ENCODE peak calls at places on chromosomes 7 and 10, in eight cellular contexts. X, T, L, I, Q, J, U and R are unnamed samples.

GRCh38 chr7:138359891-138360582 is 100.0 kb upstream of the TRIM24 start:
- DNase-seq in Q (no peak), X (no peak), U (no peak), I (no peak), L (no peak), J (no peak), T (no peak), R (no peak)

GRCh38 chr10:43230101-43230908 is 36.6 kb downstream of the RASGEF1A start:
- DNase-seq in Q (no peak), T (no peak), I (peak; percentile 7), L (no peak), X (peak; percentile 4), U (no peak), J (no peak), R (no peak)

GRCh38 chr10:78211476-78212110 is 177.9 kb downstream of the RPS24 start:
- DNase-seq in Q (peak; percentile 69), I (no peak), X (no peak), T (peak; percentile 69), U (no peak), J (peak; percentile 29), L (no peak), R (peak; percentile 24)

GRCh38 chr7:76048668-76048988 is 722 bp downstream of the MDH2 start:
- DNase-seq in X (peak; percentile 80), Q (peak; percentile 49), L (no peak), T (no peak), U (peak; percentile 34), I (no peak), J (no peak), R (no peak)

GRCh38 chr7:90648107-90648506 is 52.0 kb downstream of the CDK14 start:
- DNase-seq in T (no peak), U (no peak), Q (no peak), J (no peak), I (no peak), L (no peak), X (no peak), R (no peak)

GRCh38 chr7:151729521-151729921 is 147.4 kb downstream of the PRKAG2 start:
- DNase-seq in Q (no peak), X (no peak), U (no peak), L (no peak), J (no peak), T (no peak), I (no peak), R (no peak)

GRCh38 chr10:126686271-126686670 is 15.8 kb upstream of the C10orf90 start:
- DNase-seq in U (no peak), X (no peak), J (no peak), Q (no peak), I (no peak), T (no peak), L (no peak), R (peak; percentile 91)

GRCh38 chr7:24740821-24741220 is 16.4 kb downstream of the GSDME start:
- DNase-seq in I (no peak), U (no peak), Q (no peak), L (no peak), X (peak; percentile 68), J (no peak), T (no peak), R (no peak)

GRCh38 chr10:59227136-59227673 is 50.8 kb downstream of the PHYHIPL start:
- DNase-seq in L (no peak), J (no peak), Q (no peak), X (no peak), T (no peak), I (no peak), U (no peak), R (no peak)

GRCh38 chr10:97333601-97334369 is 744 bp downstream of the FRAT2 start:
- DNase-seq in I (peak; percentile 64), Q (peak; percentile 59), U (peak; percentile 62), T (peak; percentile 49), J (peak; percentile 38), L (peak; percentile 33), X (peak; percentile 30), R (peak; percentile 35)

GRCh38 chr7:156456503-156457115 is 184.0 kb upstream of the RNF32 start:
- DNase-seq in U (no peak), T (no peak), I (no peak), Q (peak; percentile 44), X (no peak), L (no peak), J (no peak), R (no peak)

GRCh38 chr7:32500922-32501341 is 5.6 kb downstream of the AVL9 start:
- DNase-seq in J (peak; percentile 49), I (no peak), Q (no peak), U (no peak), L (no peak), X (no peak), T (peak; percentile 76), R (peak; percentile 72)

GRCh38 chr7:32496052-32496813 is 944 bp downstream of the AVL9 start:
- DNase-seq in I (no peak), X (no peak), J (no peak), T (peak; percentile 8), U (no peak), L (no peak), Q (no peak), R (no peak)

GRCh38 chr7:32502656-32503189 is 7.4 kb downstream of the AVL9 start:
- DNase-seq in J (no peak), T (no peak), U (no peak), X (no peak), Q (no peak), I (no peak), L (no peak), R (no peak)

GRCh38 chr7:32506266-32507054 is 11.2 kb downstream of the AVL9 start:
- DNase-seq in L (no peak), J (peak; percentile 93), Q (no peak), X (no peak), I (no peak), U (no peak), T (peak; percentile 86), R (peak; percentile 94)

DNA sequence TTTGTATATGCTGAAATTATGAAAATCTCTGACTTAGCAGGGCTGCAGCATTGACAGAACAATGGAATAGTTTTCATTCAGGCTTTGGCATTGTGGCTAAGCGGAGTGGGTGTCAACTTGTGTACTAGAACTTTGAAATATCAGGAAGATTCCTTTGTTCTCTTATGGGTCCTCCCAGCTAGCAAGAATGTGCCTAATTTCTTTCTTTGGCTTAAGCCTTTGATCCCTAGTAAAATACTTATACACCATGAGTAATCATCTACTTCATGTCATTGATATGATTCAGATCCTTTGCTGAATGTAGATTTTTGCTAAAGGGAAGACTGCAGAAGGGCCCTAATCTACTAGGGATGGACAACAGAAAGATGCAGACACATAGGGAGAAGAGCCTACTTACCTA is 6.2 kb downstream of the AVL9 start:
- DNase-seq in J (no peak), T (peak; percentile 33), I (no peak), Q (no peak), L (no peak), X (no peak), U (no peak), R (peak; percentile 82)
- H3K4me3 ChIP-seq in J (no peak overlapping the region), T (no peak overlapping the region), I (no peak overlapping the region), Q (no peak overlapping the region), L (no peak overlapping the region), X (no peak overlapping the region), U (no peak overlapping the region), R (peak overlapping the region; percentile 34)

GRCh38 chr10:69403066-69403465 is 13.7 kb downstream of the TACR2 start:
- DNase-seq in U (no peak), J (no peak), X (no peak), L (no peak), T (no peak), I (no peak), Q (no peak), R (no peak)

GRCh38 chr10:69401416-69401815 is 15.3 kb downstream of the TACR2 start:
- DNase-seq in L (no peak), I (no peak), X (no peak), J (no peak), Q (no peak), U (no peak), T (no peak), R (no peak)

GRCh38 chr10:69398466-69398865 is 18.3 kb downstream of the TACR2 start:
- DNase-seq in T (no peak), Q (no peak), X (no peak), U (no peak), L (no peak), I (no peak), J (no peak), R (no peak)

GRCh38 chr10:69403519-69403918 is 13.2 kb downstream of the TACR2 start:
- DNase-seq in T (peak; percentile 83), U (no peak), I (no peak), J (peak; percentile 74), L (no peak), Q (no peak), X (no peak), R (peak; percentile 88)

GRCh38 chr10:69400936-69401335 is 15.8 kb downstream of the TACR2 start:
- DNase-seq in I (no peak), T (no peak), U (no peak), J (no peak), X (no peak), L (no peak), Q (no peak), R (no peak)
- H3K36me3 ChIP-seq in I (no peaks in the 10 kb centered on the region), T (peaks cover 16% of the 10 kb centered on the region), U (peaks cover 40% of the 10 kb centered on the region), J (peaks cover 28% of the 10 kb centered on the region), X (no peaks in the 10 kb centered on the region), L (peaks cover 36% of the 10 kb centered on the region), Q (no peaks in the 10 kb centered on the region), R (peaks cover 10% of the 10 kb centered on the region)

GRCh38 chr7:35734001-35734483 is 39.1 kb upstream of the HERPUD2 start:
- DNase-seq in J (no peak), Q (no peak), L (no peak), X (no peak), T (no peak), I (no peak), U (no peak), R (no peak)
- H3K4me3 ChIP-seq in J (no peak overlapping the region), Q (no peak overlapping the region), L (no peak overlapping the region), X (no peak overlapping the region), T (no peak overlapping the region), I (no peak overlapping the region), U (no peak overlapping the region), R (no peak overlapping the region)

GRCh38 chr7:132226046-132226590 is 350.2 kb downstream of the PLXNA4 start:
- DNase-seq in Q (no peak), L (no peak), T (no peak), I (no peak), X (peak; percentile 61), U (no peak), J (no peak), R (no peak)

GRCh38 chr7:132232394-132232793 is 343.9 kb downstream of the PLXNA4 start:
- DNase-seq in Q (no peak), U (no peak), T (no peak), I (no peak), J (no peak), X (no peak), L (no peak), R (no peak)

GRCh38 chr7:132226626-132227290 is 349.5 kb downstream of the PLXNA4 start:
- DNase-seq in T (no peak), J (no peak), I (no peak), L (no peak), Q (no peak), X (no peak), U (no peak), R (no peak)

GRCh38 chr7:132225216-132226030 is 350.8 kb downstream of the PLXNA4 start:
- DNase-seq in I (no peak), L (no peak), U (peak; percentile 66), X (peak; percentile 45), J (no peak), Q (peak; percentile 10), T (no peak), R (no peak)

DNA sequence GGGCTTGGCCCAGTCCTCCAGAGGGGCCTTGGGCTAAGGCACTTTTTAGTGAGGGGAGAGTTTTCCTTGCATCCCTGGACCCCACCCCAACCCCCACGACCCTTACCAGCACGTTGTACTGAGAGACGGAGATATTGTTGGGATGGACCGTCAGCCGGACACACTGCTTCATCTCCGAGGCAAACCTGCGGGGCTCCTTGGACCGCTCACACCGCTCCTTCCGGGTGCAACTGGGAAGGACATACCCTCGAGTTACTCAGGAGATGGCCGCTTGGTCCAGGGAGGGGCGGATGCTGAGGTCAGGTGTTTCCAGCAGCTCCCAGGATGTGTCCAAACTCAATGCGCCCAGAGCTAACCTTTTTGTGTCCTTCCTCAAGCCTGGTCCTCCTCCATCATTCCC is 348.0 kb downstream of the PLXNA4 start:
- DNase-seq in U (no peak), I (no peak), T (no peak), Q (no peak), L (no peak), J (no peak), X (no peak), R (no peak)
- H3K36me3 ChIP-seq in U (no peaks in the 10 kb centered on the region), I (no peaks in the 10 kb centered on the region), T (no peaks in the 10 kb centered on the region), Q (no peaks in the 10 kb centered on the region), L (no peaks in the 10 kb centered on the region), J (no peaks in the 10 kb centered on the region), X (no peaks in the 10 kb centered on the region), R (no peaks in the 10 kb centered on the region)